ENCODE peak calls at places on chromosomes 16 and 17, in nine cellular contexts. N, Q, V, K, S, Y, C, D and A are unnamed samples.

GRCh38 chr16:3068486-3068885 is 3.0 kb downstream of the IL32 start:
- DNase-seq in C (no peak), K (no peak), Y (no peak), V (no peak), N (no peak), S (no peak), Q (no peak), D (no peak), A (no peak)

GRCh38 chr16:85996843-85997242 is 97.9 kb downstream of the IRF8 start:
- DNase-seq in D (no peak), C (no peak), N (no peak), S (no peak), K (no peak), V (no peak), Q (no peak), Y (no peak), A (no peak)

GRCh38 chr17:17044846-17045561 is 2.7 kb downstream of the MPRIP start:
- DNase-seq in S (peak; percentile 85), K (peak; percentile 27), V (no peak), Q (no peak), D (no peak), N (no peak), C (peak; percentile 80), Y (peak; percentile 72), A (no peak)

GRCh38 chr17:30950669-30951399 is 20.0 kb upstream of the RNF135 start:
- DNase-seq in C (no peak), D (no peak), S (peak; percentile 85), Y (peak; percentile 77), V (no peak), Q (no peak), K (peak; percentile 23), N (peak; percentile 50), A (peak; percentile 87)

GRCh38 chr17:18015603-18016002 is 23.4 kb downstream of the ATPAF2 start:
- DNase-seq in N (no peak), Y (no peak), S (no peak), D (no peak), Q (no peak), C (no peak), K (no peak), V (no peak), A (no peak)

GRCh38 chr16:17572145-17572544 is 101.4 kb upstream of the XYLT1 start:
- DNase-seq in V (no peak), Q (no peak), K (no peak), N (no peak), S (no peak), D (no peak), C (peak; percentile 29), Y (no peak), A (no peak)

GRCh38 chr17:68627956-68628355 is 26.8 kb upstream of the FAM20A start:
- DNase-seq in V (no peak), N (no peak), C (no peak), D (no peak), Q (no peak), S (no peak), K (no peak), Y (no peak), A (no peak)

GRCh38 chr16:19389246-19389645 is 28.4 kb upstream of the TMC5 start:
- DNase-seq in K (no peak), Y (no peak), D (peak; percentile 10), N (no peak), Q (no peak), V (peak; percentile 39), S (no peak), C (peak; percentile 74), A (peak; percentile 71)

GRCh38 chr17:63138713-63139112 is 172.7 kb downstream of the TANC2 start:
- DNase-seq in N (no peak), S (no peak), Y (no peak), D (no peak), K (no peak), V (no peak), Q (no peak), C (no peak), A (no peak)

GRCh38 chr17:32551186-32551955 is 64.6 kb downstream of the CDK5R1 start:
- DNase-seq in Y (no peak), D (no peak), S (no peak), V (no peak), Q (no peak), C (no peak), N (no peak), K (no peak), A (no peak)

GRCh38 chr17:45430738-45431530 is 1.7 kb downstream of the ARHGAP27 start:
- DNase-seq in Q (peak; percentile 92), K (no peak), S (no peak), V (peak; percentile 65), Y (no peak), N (no peak), D (no peak), C (peak; percentile 67), A (peak; percentile 78)

GRCh38 chr17:6269474-6269873 is 165.4 kb downstream of the AIPL1 start:
- DNase-seq in V (no peak), S (no peak), Q (no peak), K (no peak), D (no peak), C (peak; percentile 62), N (no peak), Y (no peak), A (no peak)

GRCh38 chr16:3564130-3564888 is 12.9 kb downstream of the NLRC3 start:
- DNase-seq in K (no peak), V (no peak), N (no peak), D (no peak), Q (peak; percentile 82), Y (no peak), C (no peak), S (no peak), A (no peak)

GRCh38 chr16:91484-91883 is 13.5 kb downstream of the MPG start:
- DNase-seq in V (no peak), D (no peak), N (no peak), S (peak; percentile 68), Y (peak; percentile 86), Q (no peak), K (no peak), C (no peak), A (no peak)

GRCh38 chr16:80433617-80434016 is 107.2 kb upstream of the DYNLRB2 start:
- DNase-seq in N (no peak), K (no peak), Q (no peak), Y (no peak), C (no peak), S (no peak), D (no peak), V (no peak), A (no peak)

GRCh38 chr17:62653002-62653830 is 25.7 kb downstream of the MRC2 start:
- DNase-seq in Y (peak; percentile 80), S (peak; percentile 70), N (peak; percentile 9), Q (peak; percentile 92), C (peak; percentile 99), K (peak; percentile 70), V (peak; percentile 43), D (peak; percentile 23), A (peak; percentile 61)

GRCh38 chr17:14464741-14465140 is 163.9 kb downstream of the HS3ST3B1 start:
- DNase-seq in N (no peak), Y (no peak), K (no peak), D (no peak), C (no peak), V (no peak), S (no peak), Q (no peak), A (no peak)

GRCh38 chr17:47693667-47694017 is 319 bp upstream of the TBKBP1 start:
- DNase-seq in C (no peak), N (no peak), Q (peak; percentile 90), D (no peak), Y (no peak), S (no peak), V (no peak), K (no peak), A (no peak)

GRCh38 chr17:50945779-50946222 is 79.6 kb upstream of the TOB1 start:
- DNase-seq in K (peak; percentile 10), Y (peak; percentile 33), N (no peak), Q (no peak), C (no peak), D (no peak), S (no peak), V (no peak), A (no peak)

GRCh38 chr17:60145006-60145935 is 4.5 kb upstream of the CA4 start:
- DNase-seq in C (no peak), D (no peak), Q (no peak), V (no peak), S (no peak), K (no peak), Y (no peak), N (no peak), A (no peak)

GRCh38 chr17:8117980-8118768 is at the start of gene ALOXE3:
- DNase-seq in S (peak; percentile 28), V (no peak), D (no peak), C (peak; percentile 74), K (peak; percentile 52), Q (peak; percentile 81), N (no peak), Y (no peak), A (no peak)
- H3K27ac ChIP-seq in S (peak within 1 kb of the TSS; percentile 73), V (peak within 1 kb of the TSS; percentile 84), D (peak within 1 kb of the TSS; percentile 64), C (no peak within 1 kb of the TSS), K (peak within 1 kb of the TSS; percentile 69), Q (peak within 1 kb of the TSS; percentile 80), N (peak within 1 kb of the TSS; percentile 70), Y (peak within 1 kb of the TSS; percentile 69), A (peak within 1 kb of the TSS; percentile 75)

GRCh38 chr17:77118251-77118928 is 22.4 kb upstream of the SEC14L1 start:
- DNase-seq in N (no peak), V (no peak), D (no peak), K (no peak), C (no peak), S (peak; percentile 35), Q (no peak), Y (no peak), A (no peak)
- H3K27ac ChIP-seq in N (no peak overlapping the region), V (peak overlapping the region; percentile 59), D (no peak overlapping the region), K (no peak overlapping the region), C (no peak overlapping the region), S (peak overlapping the region; percentile 85), Q (peak overlapping the region; percentile 86), Y (no peak overlapping the region), A (no peak overlapping the region)

GRCh38 chr16:53458623-53459022 is 24.4 kb downstream of the RBL2 start:
- DNase-seq in V (no peak), D (no peak), C (peak; percentile 58), S (no peak), Q (no peak), N (no peak), K (no peak), Y (no peak), A (no peak)

GRCh38 chr16:53457670-53458069 is 23.4 kb downstream of the RBL2 start:
- DNase-seq in N (no peak), Y (no peak), S (no peak), C (peak; percentile 36), V (peak; percentile 77), D (peak; percentile 69), K (no peak), Q (no peak), A (no peak)

DNA sequence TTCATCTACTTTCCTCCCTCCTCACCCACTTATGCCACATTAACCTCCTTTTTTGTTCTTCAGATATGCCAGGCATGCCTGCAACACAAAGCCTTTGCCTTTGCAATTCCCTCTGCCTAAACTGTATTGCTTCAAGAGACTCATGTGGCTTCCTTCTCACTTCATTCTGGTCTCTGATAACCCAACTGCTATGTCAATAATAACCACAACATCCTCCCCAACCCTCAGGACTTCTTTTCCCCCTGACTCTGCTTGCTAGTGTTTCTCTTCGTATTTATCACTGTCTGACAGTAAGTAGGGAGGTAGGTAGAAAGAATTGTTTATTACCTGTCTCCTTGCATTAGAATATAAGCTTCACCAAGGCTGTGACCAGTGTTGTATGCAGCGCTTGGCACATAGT is 22.4 kb downstream of the RBL2 start:
- DNase-seq in V (peak; percentile 25), Q (no peak), S (no peak), C (peak; percentile 5), K (no peak), D (peak; percentile 12), Y (no peak), N (no peak), A (no peak)
- H3K27ac ChIP-seq in V (peak overlapping the region; percentile 45), Q (peak overlapping the region; percentile 49), S (no peak overlapping the region), C (no peak overlapping the region), K (no peak overlapping the region), D (peak overlapping the region; percentile 64), Y (no peak overlapping the region), N (no peak overlapping the region), A (no peak overlapping the region)

GRCh38 chr16:23119570-23119969 is 29.7 kb downstream of the USP31 start:
- DNase-seq in Y (no peak), C (no peak), K (no peak), N (no peak), D (no peak), V (no peak), Q (no peak), S (no peak), A (no peak)
- H3K27ac ChIP-seq in Y (peak overlapping the region; percentile 56), C (no peak overlapping the region), K (no peak overlapping the region), N (peak overlapping the region; percentile 82), D (no peak overlapping the region), V (peak overlapping the region; percentile 3), Q (no peak overlapping the region), S (no peak overlapping the region), A (no peak overlapping the region)